ENCODE peak calls at places on chromosome 21, in nine cellular contexts. Z is stomach; U is occipital lobe; R is effector memory CD8-positive, alpha-beta T cell; B is fibroblast of mammary gland; P is H1; E is glutamatergic neuron; A is NCI-H1105 treated with DMSO at 0.1 percent for 48 hours; F is lower leg skin. K is an unnamed sample.

GRCh38 chr21:45420623-45421041 is 15.7 kb downstream of the COL18A1 start:
- DNase-seq in Z (peak), U (no peak), R (no peak), B (no peak), P (no peak), E (peak), A (no peak), F (no peak), K (no peak)

GRCh38 chr21:25688284-25689035 is 46.2 kb downstream of the ATP5PF start:
- DNase-seq in Z (no peak), U (no peak), R (no peak), B (no peak), P (no peak), E (no peak), A (no peak), F (no peak), K (no peak)

GRCh38 chr21:26798856-26799751 is 46.1 kb downstream of the ADAMTS1 start:
- DNase-seq in Z (no peak), U (no peak), R (no peak), B (peak), P (no peak), E (no peak), A (peak), F (no peak), K (no peak)

GRCh38 chr21:44955141-44955802 is 15.4 kb downstream of the SLX9 start:
- DNase-seq in Z (no peak), U (no peak), R (no peak), B (no peak), P (no peak), E (peak), A (no peak), F (no peak), K (peak)

GRCh38 chr21:33643658-33644311 is 1.5 kb downstream of the ITSN1 start:
- DNase-seq in Z (no peak), U (no peak), R (no peak), B (peak), P (no peak), E (no peak), A (no peak), F (no peak), K (no peak)

GRCh38 chr21:37896788-37897187 is 19.5 kb downstream of the KCNJ6 start:
- DNase-seq in Z (no peak), U (no peak), R (no peak), B (no peak), P (no peak), E (no peak), A (no peak), F (no peak), K (no peak)

GRCh38 chr21:38139380-38140168 is 117.2 kb upstream of the KCNJ15 start:
- DNase-seq in Z (no peak), U (no peak), R (no peak), B (peak), P (no peak), E (no peak), A (peak), F (no peak), K (no peak)

GRCh38 chr21:38787461-38788274 is 18.1 kb upstream of the ETS2 start:
- DNase-seq in Z (peak), U (no peak), R (no peak), B (peak), P (no peak), E (peak), A (no peak), F (no peak), K (no peak)

GRCh38 chr21:38622827-38623209 is 124.5 kb upstream of the ERG start:
- DNase-seq in Z (no peak), U (no peak), R (no peak), B (no peak), P (no peak), E (no peak), A (no peak), F (no peak), K (no peak)

GRCh38 chr21:15003463-15004135 is 61.2 kb downstream of the NRIP1 start:
- DNase-seq in Z (no peak), U (no peak), R (no peak), B (no peak), P (no peak), E (peak), A (peak), F (no peak), K (peak)

GRCh38 chr21:29148535-29148934 is 18.1 kb downstream of the MAP3K7CL start:
- DNase-seq in Z (no peak), U (no peak), R (no peak), B (peak), P (no peak), E (no peak), A (no peak), F (no peak), K (no peak)

GRCh38 chr21:36806103-36806502 is 107.2 kb downstream of the SIM2 start:
- DNase-seq in Z (no peak), U (no peak), R (no peak), B (peak), P (no peak), E (no peak), A (no peak), F (no peak), K (no peak)

GRCh38 chr21:42493109-42494060 is 2.6 kb downstream of the RSPH1 start:
- DNase-seq in Z (no peak), U (no peak), R (no peak), B (no peak), P (no peak), E (no peak), A (no peak), F (no peak), K (no peak)

GRCh38 chr21:29164330-29164942 is 34.0 kb downstream of the MAP3K7CL start:
- DNase-seq in Z (no peak), U (no peak), R (no peak), B (peak), P (no peak), E (no peak), A (peak), F (no peak), K (no peak)

GRCh38 chr21:45404726-45405270 is at the start of gene COL18A1:
- DNase-seq in Z (peak), U (no peak), R (no peak), B (peak), P (no peak), E (peak), A (peak), F (no peak), K (no peak)

GRCh38 chr21:33403128-33403785 is at the start of gene IFNGR2:
- DNase-seq in Z (peak), U (no peak), R (peak), B (no peak), P (no peak), E (peak), A (peak), F (no peak), K (no peak)

GRCh38 chr21:36188081-36188681 is 31.6 kb downstream of the DOP1B start:
- DNase-seq in Z (peak), U (no peak), R (no peak), B (no peak), P (no peak), E (no peak), A (no peak), F (no peak), K (no peak)

GRCh38 chr21:36510911-36511310 is 31.0 kb upstream of the CLDN14 start:
- DNase-seq in Z (no peak), U (no peak), R (no peak), B (no peak), P (no peak), E (no peak), A (no peak), F (no peak), K (no peak)

GRCh38 chr21:39318091-39318959 is 4.9 kb upstream of the BRWD1 start:
- DNase-seq in Z (no peak), U (no peak), R (no peak), B (no peak), P (no peak), E (no peak), A (no peak), F (peak), K (no peak)

GRCh38 chr21:45532826-45533730 is 9.2 kb downstream of the SLC19A1 start:
- DNase-seq in Z (peak), U (no peak), R (no peak), B (no peak), P (no peak), E (peak), A (no peak), F (peak), K (no peak)

GRCh38 chr21:29741761-29742160 is 198.0 kb downstream of the GRIK1 start:
- DNase-seq in Z (no peak), U (no peak), R (no peak), B (no peak), P (no peak), E (no peak), A (no peak), F (no peak), K (no peak)

GRCh38 chr21:38917045-38917774 is 111.5 kb downstream of the ETS2 start:
- DNase-seq in Z (peak), U (no peak), R (no peak), B (no peak), P (no peak), E (no peak), A (peak), F (peak), K (no peak)

GRCh38 chr21:29326914-29327554 is 28.3 kb downstream of the BACH1 start:
- DNase-seq in Z (no peak), U (no peak), R (no peak), B (no peak), P (no peak), E (no peak), A (no peak), F (no peak), K (no peak)

GRCh38 chr21:42214921-42215320 is 4.0 kb upstream of the ABCG1 start:
- DNase-seq in Z (peak), U (no peak), R (no peak), B (no peak), P (no peak), E (no peak), A (no peak), F (no peak), K (no peak)

GRCh38 chr21:29342394-29342957 is 43.8 kb downstream of the BACH1 start:
- DNase-seq in Z (no peak), U (no peak), R (no peak), B (peak), P (no peak), E (peak), A (no peak), F (peak), K (no peak)

GRCh38 chr21:31604591-31605190 is 54.8 kb upstream of the SOD1 start:
- DNase-seq in Z (peak), U (peak), R (peak), B (peak), P (peak), E (peak), A (peak), F (peak), K (peak)

GRCh38 chr21:33419538-33420123 is 16.4 kb downstream of the IFNGR2 start:
- DNase-seq in Z (peak), U (no peak), R (no peak), B (peak), P (no peak), E (no peak), A (no peak), F (no peak), K (no peak)

GRCh38 chr21:34886554-34887385 is 162.3 kb downstream of the RUNX1 start:
- DNase-seq in Z (no peak), U (no peak), R (peak), B (peak), P (no peak), E (peak), A (peak), F (peak), K (peak)

GRCh38 chr21:45584786-45585185 is 42.5 kb upstream of the SLC19A1 start:
- DNase-seq in Z (peak), U (no peak), R (no peak), B (no peak), P (no peak), E (no peak), A (no peak), F (peak), K (no peak)

GRCh38 chr21:38266732-38267131 is 9.9 kb downstream of the KCNJ15 start:
- DNase-seq in Z (no peak), U (no peak), R (no peak), B (peak), P (no peak), E (no peak), A (no peak), F (no peak), K (no peak)

GRCh38 chr21:43712268-43712942 is 6.5 kb upstream of the PDXK start:
- DNase-seq in Z (peak), U (no peak), R (no peak), B (no peak), P (no peak), E (no peak), A (peak), F (no peak), K (no peak)

GRCh38 chr21:35367558-35367957 is 318.5 kb upstream of the RUNX1 start:
- DNase-seq in Z (no peak), U (no peak), R (no peak), B (no peak), P (no peak), E (no peak), A (peak), F (no peak), K (no peak)

GRCh38 chr21:39182016-39182415 is 1.2 kb downstream of the PSMG1 start:
- DNase-seq in Z (no peak), U (no peak), R (no peak), B (no peak), P (no peak), E (no peak), A (no peak), F (no peak), K (peak)

GRCh38 chr21:34020005-34020847 is 53.2 kb upstream of the MRPS6 start:
- DNase-seq in Z (no peak), U (no peak), R (no peak), B (no peak), P (no peak), E (peak), A (no peak), F (no peak), K (no peak)

GRCh38 chr21:45109831-45110492 is 35.6 kb downstream of the ADARB1 start:
- DNase-seq in Z (no peak), U (no peak), R (no peak), B (no peak), P (no peak), E (no peak), A (no peak), F (no peak), K (no peak)

GRCh38 chr21:36246080-36246631 is 73.8 kb upstream of the MORC3 start:
- DNase-seq in Z (peak), U (no peak), R (no peak), B (no peak), P (no peak), E (no peak), A (no peak), F (no peak), K (no peak)

GRCh38 chr21:18164933-18165332 is 79.7 kb upstream of the CHODL start:
- DNase-seq in Z (no peak), U (no peak), R (no peak), B (no peak), P (no peak), E (no peak), A (no peak), F (no peak), K (no peak)

GRCh38 chr21:35020902-35021301 is 28.2 kb downstream of the RUNX1 start:
- DNase-seq in Z (no peak), U (no peak), R (no peak), B (peak), P (no peak), E (no peak), A (no peak), F (peak), K (no peak)

GRCh38 chr21:15514073-15514946 is 215.5 kb upstream of the USP25 start:
- DNase-seq in Z (no peak), U (no peak), R (peak), B (no peak), P (no peak), E (no peak), A (no peak), F (no peak), K (no peak)